ENCODE peak calls at places on chromosomes 4 and X, in eight cellular contexts. Z is Karpas-422, S is left cardiac atrium, R is DMS79 treated with DMSO at 0.1 percent for 48 hours, D is hepatocyte, F is NCI-H1092 treated with DMSO at 0.1 percent for 48 hours, E is EL, L is globus pallidus. J is an unnamed sample.

GRCh38 chr4:84531689-84532088 is 32.6 kb upstream of the NKX6-1 start:
- DNase-seq in Z (no peak), S (no peak), R (no peak), D (no peak), F (no peak), E (no peak), L (no peak), J (no peak)

GRCh38 chr4:15303052-15303641 is 124.7 kb upstream of the C1QTNF7 start:
- DNase-seq in Z (no peak), S (no peak), R (no peak), D (peak), F (no peak), E (peak), L (no peak), J (peak)

GRCh38 chr4:86653237-86653865 is 59.2 kb downstream of the PTPN13 start:
- DNase-seq in Z (peak), S (no peak), R (no peak), D (no peak), F (no peak), E (no peak), L (no peak), J (no peak)

GRCh38 chr4:113300384-113301011 is 251.0 kb downstream of the ANK2 start:
- DNase-seq in Z (no peak), S (peak), R (no peak), D (peak), F (no peak), E (peak), L (no peak), J (peak)

GRCh38 chrX:5458300-5458699 is 770.4 kb downstream of the NLGN4X start:
- DNase-seq in Z (peak), S (no peak), R (no peak), D (peak), F (no peak), E (no peak), L (no peak), J (no peak)

GRCh38 chrX:12901486-12901885 is 4.9 kb upstream of the TLR8 start:
- DNase-seq in Z (peak), S (peak), R (peak), D (peak), F (peak), E (peak), L (peak), J (peak)

GRCh38 chrX:44974462-44974861 is 101.5 kb downstream of the KDM6A start:
- DNase-seq in Z (no peak), S (no peak), R (no peak), D (no peak), F (no peak), E (peak), L (no peak), J (peak)

GRCh38 chr4:3065551-3065950 is 8.8 kb downstream of the HTT-AS start:
- DNase-seq in Z (no peak), S (no peak), R (no peak), D (no peak), F (no peak), E (no peak), L (no peak), J (no peak)

GRCh38 chr4:26087108-26087507 is 173.1 kb downstream of the SMIM20 start:
- DNase-seq in Z (no peak), S (no peak), R (no peak), D (no peak), F (no peak), E (peak), L (no peak), J (peak)

GRCh38 chr4:26191353-26191752 is 129.5 kb upstream of the RBPJ start:
- DNase-seq in Z (no peak), S (no peak), R (no peak), D (peak), F (no peak), E (no peak), L (no peak), J (no peak)

GRCh38 chrX:153971124-153971631 is 440 bp downstream of the HCFC1 start:
- DNase-seq in Z (peak), S (peak), R (peak), D (peak), F (peak), E (peak), L (peak), J (peak)

GRCh38 chr4:7705062-7705461 is 234.6 kb downstream of the AFAP1 start:
- DNase-seq in Z (no peak), S (no peak), R (no peak), D (no peak), F (no peak), E (no peak), L (no peak), J (no peak)

GRCh38 chr4:100421356-100421978 is 96.4 kb downstream of the EMCN start:
- DNase-seq in Z (peak), S (no peak), R (no peak), D (peak), F (peak), E (peak), L (peak), J (peak)

GRCh38 chr4:140330311-140330900 is 43.0 kb upstream of the SCOC start:
- DNase-seq in Z (peak), S (no peak), R (no peak), D (peak), F (peak), E (peak), L (peak), J (peak)

GRCh38 chrX:6049132-6049531 is 179.5 kb downstream of the NLGN4X start:
- DNase-seq in Z (no peak), S (no peak), R (no peak), D (no peak), F (no peak), E (no peak), L (no peak), J (no peak)

GRCh38 chr4:65386927-65387326 is 283.4 kb downstream of the EPHA5 start:
- DNase-seq in Z (no peak), S (no peak), R (no peak), D (no peak), F (no peak), E (no peak), L (no peak), J (no peak)

GRCh38 chrX:70168238-70169188 is 8.8 kb upstream of the DGAT2L6 start:
- DNase-seq in Z (no peak), S (peak), R (no peak), D (peak), F (no peak), E (peak), L (no peak), J (peak)

J was measured in AG08395.